ENCODE peak calls at places on chromosomes 3 and 15, in five cellular contexts. M is colonic mucosa, Y is heart right ventricle, C is fibroblast of lung, A is fibroblast of villous mesenchyme. H is an unnamed sample.

GRCh38 chr3:150222646-150223045 is 185.5 kb upstream of the TSC22D2 start:
- DNase-seq in C (no peak), M (no peak), A (no peak), Y (no peak), H (no peak)

GRCh38 chr3:76044601-76045600 is 259.6 kb upstream of the ZNF717 start:
- DNase-seq in Y (no peak), M (peak), C (peak), A (peak), H (no peak)

GRCh38 chr3:77799280-77799679 is 759.4 kb downstream of the ROBO2 start:
- DNase-seq in A (no peak), C (no peak), M (no peak), Y (no peak), H (no peak)

GRCh38 chr3:159892171-159892791 is 96.4 kb upstream of the IL12A start:
- DNase-seq in A (no peak), C (no peak), M (no peak), Y (peak), H (no peak)

GRCh38 chr3:151146071-151146730 is 56.8 kb downstream of the GPR171 start:
- DNase-seq in C (peak), A (peak), Y (peak), M (peak), H (no peak)

GRCh38 chr3:61669676-61670299 is 108.4 kb downstream of the PTPRG start:
- DNase-seq in A (no peak), C (no peak), Y (peak), M (no peak), H (no peak)

GRCh38 chr3:125186800-125187598 is 25.5 kb downstream of the SLC12A8 start:
- DNase-seq in A (no peak), C (no peak), M (no peak), Y (no peak), H (no peak)

GRCh38 chr15:89740137-89740536 is 10.9 kb downstream of the MESP1 start:
- DNase-seq in M (peak), A (peak), C (peak), Y (peak), H (no peak)

GRCh38 chr3:12771236-12771635 is 12.2 kb upstream of the TMEM40 start:
- DNase-seq in A (no peak), Y (no peak), C (no peak), M (no peak), H (no peak)

GRCh38 chr3:184229424-184230080 is at the start of gene VWA5B2:
- DNase-seq in C (peak), Y (peak), M (peak), A (peak), H (no peak)

GRCh38 chr3:126746395-126747177 is 42.5 kb downstream of the CHCHD6 start:
- DNase-seq in Y (peak), A (peak), C (peak), M (no peak), H (peak)

GRCh38 chr3:194001728-194002459 is 134.1 kb upstream of the HES1 start:
- DNase-seq in Y (no peak), C (no peak), M (no peak), A (no peak), H (no peak)

GRCh38 chr15:91968610-91969009 is 115.1 kb downstream of the SLCO3A1 start:
- DNase-seq in Y (no peak), C (no peak), M (no peak), A (no peak), H (no peak)

GRCh38 chr3:138696661-138697370 is 88.2 kb downstream of the FAIM start:
- DNase-seq in A (peak), C (no peak), Y (no peak), M (no peak), H (no peak)

GRCh38 chr3:27721717-27722564 is at the start of gene EOMES:
- DNase-seq in Y (no peak), A (no peak), M (peak), C (peak), H (no peak)

GRCh38 chr15:39586387-39587171 is 5.7 kb downstream of the THBS1 start:
- DNase-seq in A (peak), C (peak), M (no peak), Y (no peak), H (peak)

GRCh38 chr15:29410342-29410741 is 140.7 kb upstream of the NSMCE3 start:
- DNase-seq in M (no peak), A (no peak), C (no peak), Y (no peak), H (no peak)

GRCh38 chr3:38632989-38633388 is 16.5 kb downstream of the SCN5A start:
- DNase-seq in A (no peak), M (no peak), Y (no peak), C (no peak), H (no peak)

GRCh38 chr3:159672728-159673471 is 315.7 kb upstream of the IL12A start:
- DNase-seq in M (no peak), C (no peak), Y (no peak), A (no peak), H (no peak)

GRCh38 chr15:72737723-72738122 is 45.8 kb downstream of the ADPGK start:
- DNase-seq in C (no peak), M (no peak), Y (no peak), A (no peak), H (no peak)

GRCh38 chr15:79673416-79674123 is 223.2 kb downstream of the MTHFS start:
- DNase-seq in M (no peak), A (peak), Y (no peak), C (peak), H (peak)

GRCh38 chr3:120224249-120224648 is 60.8 kb downstream of the GPR156 start:
- DNase-seq in C (no peak), Y (no peak), A (no peak), M (no peak), H (no peak)

GRCh38 chr3:117246771-117247555 is 537.4 kb downstream of the TUSC7 start:
- DNase-seq in A (no peak), M (no peak), Y (no peak), C (no peak), H (no peak)

GRCh38 chr15:70410371-70410975 is 312.8 kb upstream of the TLE3 start:
- DNase-seq in A (no peak), C (no peak), Y (no peak), M (no peak), H (no peak)

GRCh38 chr3:163159306-163159705 is 1662.7 kb downstream of the OTOL1 start:
- DNase-seq in C (no peak), M (no peak), Y (no peak), A (no peak), H (no peak)

GRCh38 chr15:68894208-68894607 is 36.1 kb upstream of the SPESP1 start:
- DNase-seq in C (no peak), M (no peak), Y (no peak), A (no peak), H (no peak)

GRCh38 chr3:46888705-46889104 is 11.2 kb downstream of the PTH1R start:
- DNase-seq in A (no peak), C (no peak), M (no peak), Y (no peak), H (no peak)

GRCh38 chr15:31379577-31379976 is 52.9 kb downstream of the KLF13 start:
- DNase-seq in M (no peak), Y (no peak), C (no peak), A (no peak), H (no peak)

GRCh38 chr3:161291191-161291901 is 70.2 kb downstream of the NMD3 start:
- DNase-seq in C (no peak), A (no peak), Y (no peak), M (no peak), H (no peak)

GRCh38 chr3:156751461-156752025 is 74.6 kb upstream of the LEKR1 start:
- DNase-seq in C (peak), M (no peak), A (peak), Y (peak), H (peak)

GRCh38 chr3:112333386-112334334 is 704 bp downstream of the CD200 start:
- DNase-seq in M (peak), A (peak), C (peak), Y (no peak), H (no peak)

GRCh38 chr3:48013288-48013980 is 2.8 kb downstream of the MAP4 start:
- DNase-seq in A (peak), C (peak), Y (peak), M (no peak), H (no peak)

GRCh38 chr3:9398715-9399708 is 1.6 kb downstream of the SETD5 start:
- DNase-seq in Y (no peak), C (peak), M (peak), A (peak), H (no peak)

GRCh38 chr3:197135212-197135611 is 105.6 kb upstream of the MELTF start:
- DNase-seq in C (no peak), A (no peak), M (no peak), Y (no peak), H (no peak)

GRCh38 chr3:59754456-59754855 is 704.6 kb upstream of the CFAP20DC start:
- DNase-seq in A (no peak), Y (no peak), C (no peak), M (no peak), H (no peak)

GRCh38 chr3:97830627-97831026 is 8.8 kb downstream of the CRYBG3 start:
- DNase-seq in M (no peak), C (no peak), A (no peak), Y (no peak), H (no peak)

GRCh38 chr3:133997871-133998635 is 31.7 kb downstream of the SLCO2A1 start:
- DNase-seq in A (no peak), Y (no peak), M (no peak), C (no peak), H (no peak)

GRCh38 chr3:10600159-10601125 is 95.1 kb upstream of the ATP2B2 start:
- DNase-seq in A (no peak), M (no peak), Y (no peak), C (no peak), H (no peak)
- TF ChIP-seq CTCF in A (no peak), M (no peak), Y (no peak), C (no peak), H (no peak)

DNA sequence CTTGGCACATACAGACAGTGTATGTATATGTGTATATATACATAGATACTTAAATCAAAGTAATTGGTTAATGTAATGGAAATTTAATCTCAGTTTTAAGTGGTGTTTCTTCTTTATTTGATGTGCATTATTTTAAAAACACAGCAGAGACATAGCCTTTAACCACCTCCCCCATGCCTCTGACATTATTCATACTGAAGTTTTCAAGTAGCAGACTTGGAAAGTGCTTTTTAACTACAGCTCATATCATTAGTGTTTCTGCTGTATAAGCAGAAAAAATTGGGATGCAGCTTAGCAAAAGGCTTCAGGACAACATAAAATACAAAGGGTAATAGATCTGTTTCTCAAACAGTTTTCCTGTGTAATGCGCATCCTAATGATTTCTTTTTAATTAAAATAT is 52.1 kb downstream of the CHST2 start:
- DNase-seq in A (peak), C (peak), M (no peak), Y (no peak), H (no peak)
- H3K4me3 ChIP-seq in A (no peak), C (no peak), M (no peak), Y (no peak), H (no peak)

GRCh38 chr15:100133001-100133400 is 208.8 kb downstream of the ADAMTS17 start:
- DNase-seq in A (no peak), C (no peak), M (no peak), Y (no peak), H (no peak)

GRCh38 chr15:100129677-100130076 is 212.1 kb downstream of the ADAMTS17 start:
- DNase-seq in M (no peak), C (no peak), Y (no peak), A (no peak), H (no peak)

GRCh38 chr15:100132309-100132708 is 209.5 kb downstream of the ADAMTS17 start:
- DNase-seq in C (no peak), A (no peak), Y (no peak), M (no peak), H (no peak)

GRCh38 chr15:100133981-100134711 is 207.6 kb downstream of the ADAMTS17 start:
- DNase-seq in Y (no peak), C (no peak), M (no peak), A (no peak), H (no peak)

DNA sequence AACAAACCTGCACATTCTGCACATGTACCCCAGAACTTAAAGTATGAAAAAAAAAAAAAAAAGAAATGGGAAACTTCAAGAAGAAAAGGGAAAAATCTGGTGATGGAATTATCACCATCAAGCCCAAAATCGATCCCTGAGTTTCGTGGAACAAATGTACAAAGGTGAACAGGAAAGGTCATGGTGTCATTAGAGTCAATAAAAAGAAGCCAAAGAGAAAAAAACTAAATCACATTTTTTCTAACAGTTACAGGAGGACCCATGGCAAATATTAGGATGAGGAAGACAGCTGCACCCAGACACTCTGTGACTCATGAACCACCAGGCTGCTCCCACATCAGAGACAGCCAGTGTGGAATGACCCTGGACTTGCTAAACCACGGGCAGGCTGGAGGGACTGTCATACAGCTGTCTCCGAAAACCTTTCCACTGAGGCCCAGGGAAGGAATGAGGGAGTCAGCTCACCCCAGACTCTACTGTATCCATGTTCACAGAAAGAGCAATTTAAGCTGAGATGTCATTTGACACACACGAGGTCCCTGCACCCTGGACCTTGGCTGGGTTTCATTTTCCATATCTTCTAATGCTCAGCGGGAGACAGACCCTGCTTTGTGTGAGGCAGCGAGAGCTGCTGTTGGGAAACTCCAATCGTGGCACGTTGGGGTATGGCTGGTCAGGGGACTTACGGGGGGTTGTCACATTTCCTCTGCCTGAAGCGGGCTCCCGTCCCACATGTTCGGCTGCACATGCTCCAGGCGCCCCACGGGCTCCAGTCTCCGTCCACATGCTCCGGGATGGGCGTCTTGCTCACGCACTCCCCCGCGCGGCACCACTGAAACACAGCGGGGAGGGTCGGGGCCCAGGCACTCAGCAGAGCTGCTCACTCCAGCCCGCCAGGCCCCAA is 210.2 kb downstream of the ADAMTS17 start:
- DNase-seq in C (peak), A (peak), Y (peak), M (no peak), H (no peak)
- TF ChIP-seq CTCF in C (peak), A (peak), Y (peak), M (peak), H (peak)

DNA sequence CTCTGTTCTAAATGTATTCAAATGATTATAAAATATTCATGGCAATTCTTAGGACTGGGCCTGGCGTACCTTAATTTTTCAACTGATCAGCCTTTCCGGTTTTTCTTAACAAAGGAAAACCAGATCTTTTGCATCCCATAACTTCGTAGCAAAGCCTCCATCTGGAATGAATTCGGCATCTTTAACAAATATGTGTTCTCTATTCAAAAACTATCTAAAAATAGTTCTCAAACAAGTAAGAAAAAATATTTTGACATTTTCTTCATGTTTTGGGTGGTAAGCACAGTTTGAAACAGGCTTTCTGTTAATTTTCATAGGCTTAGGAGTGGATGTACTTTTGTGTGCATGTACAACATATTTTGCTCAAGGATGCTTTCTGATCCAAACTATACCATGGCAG is 55.0 kb downstream of the RBMS3 start:
- DNase-seq in Y (no peak), M (no peak), A (peak), C (peak), H (no peak)
- H3K4me3 ChIP-seq in Y (peak), M (peak), A (peak), C (peak), H (peak)

DNA sequence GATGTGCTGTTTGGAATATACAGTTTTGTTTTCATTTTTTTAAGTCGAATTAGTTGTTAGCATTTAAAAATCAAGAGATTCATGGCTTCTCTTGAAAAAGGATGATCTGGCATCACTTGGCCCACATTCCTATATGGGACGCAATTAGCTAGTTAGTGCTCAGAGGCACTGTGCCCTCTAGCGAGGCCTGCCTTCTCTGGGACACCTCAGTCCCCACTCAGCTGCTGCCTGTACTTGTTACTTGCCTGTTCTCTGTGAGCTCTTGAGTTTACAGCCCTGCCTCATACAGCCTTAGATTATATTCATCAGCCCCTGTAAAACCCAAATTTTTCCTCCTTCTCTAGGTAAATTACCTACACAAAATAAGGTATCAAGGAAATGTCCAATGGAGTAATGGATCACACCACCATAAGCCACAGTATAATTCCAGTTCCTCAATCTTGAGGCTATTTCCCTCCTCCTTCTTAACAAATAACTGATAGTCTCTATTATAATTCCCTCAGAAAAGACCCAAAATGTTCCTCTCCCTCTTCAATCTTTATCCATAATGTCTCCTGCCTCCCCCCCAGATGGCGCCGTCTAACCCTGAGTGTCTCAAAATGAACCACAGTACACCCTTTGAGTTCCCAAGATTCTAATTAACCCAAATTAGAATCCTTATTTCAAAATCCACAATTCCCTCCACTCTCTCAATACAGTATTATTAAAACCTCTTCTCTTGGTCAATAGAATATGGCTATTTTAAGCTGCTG is 2.7 kb downstream of the ZMAT3 start:
- DNase-seq in A (peak), M (peak), Y (no peak), C (peak), H (no peak)
- TF ChIP-seq CTCF in A (peak), M (no peak), Y (no peak), C (peak), H (peak)

GRCh38 chr3:64262574-64263114 is 37.4 kb upstream of the PRICKLE2 start:
- DNase-seq in A (no peak), Y (no peak), C (no peak), M (no peak), H (no peak)

GRCh38 chr3:64266065-64266874 is 41.0 kb upstream of the PRICKLE2 start:
- DNase-seq in A (peak), Y (no peak), C (peak), M (peak), H (peak)

GRCh38 chr3:64266983-64267382 is 41.7 kb upstream of the PRICKLE2 start:
- DNase-seq in M (no peak), A (no peak), C (no peak), Y (no peak), H (no peak)

GRCh38 chr3:64267774-64268604 is 42.7 kb upstream of the PRICKLE2 start:
- DNase-seq in M (peak), C (peak), Y (peak), A (peak), H (no peak)

DNA sequence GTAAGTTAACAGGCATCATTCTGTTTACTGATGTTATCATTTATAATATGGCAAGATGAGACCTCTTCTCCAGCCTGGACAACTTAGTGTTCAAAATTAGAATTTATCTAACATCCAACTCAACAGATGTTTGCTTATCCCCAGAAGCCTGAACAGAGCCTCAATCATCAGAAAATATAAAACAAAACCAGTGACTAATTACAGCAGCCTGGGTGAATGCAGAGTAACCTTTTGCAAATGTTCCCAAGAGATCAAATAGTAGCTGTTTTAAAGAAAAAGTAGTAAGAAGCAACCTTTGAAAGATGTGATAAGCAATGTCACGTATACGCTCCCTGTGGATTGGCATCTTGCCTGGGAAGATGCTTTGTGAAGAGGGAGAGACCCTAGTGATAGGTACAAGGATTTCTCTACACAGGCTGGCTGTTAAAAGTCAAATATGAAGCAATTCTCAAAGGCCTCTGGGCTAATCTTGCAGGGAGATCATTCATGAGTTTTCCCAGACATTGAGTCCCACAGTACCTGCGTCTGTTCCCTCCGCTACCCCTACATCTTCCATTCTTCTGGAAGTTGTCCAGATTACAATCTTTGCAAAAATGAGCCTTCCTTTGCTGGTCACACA is 39.3 kb upstream of the PRICKLE2 start:
- DNase-seq in Y (no peak), A (peak), C (peak), M (no peak), H (no peak)
- H3K4me3 ChIP-seq in Y (peak), A (peak), C (peak), M (no peak), H (no peak)

GRCh38 chr3:104604326-104605010 is 762.2 kb upstream of the ALCAM start:
- DNase-seq in Y (no peak), A (peak), M (no peak), C (peak), H (no peak)
- TF ChIP-seq CTCF in Y (no peak), A (peak), M (no peak), C (peak), H (peak)